ENCODE peak calls at places on chromosomes 11 and 22, in eight cellular contexts. One of them, this sample, is unnamed.
A peak's percentile ranks its signal among the peaks of the same experiment; 100 is the strongest.

GRCh38 chr11:107563702-107564101 is 1.8 kb downstream of the ALKBH8 start:
- DNase-seq in hepatocyte: peak; percentile 63
- DNase-seq in right atrium auricular region: no peak
- DNase-seq in PC-3: peak; percentile 82
- DNase-seq in upper lobe of right lung: no peak
- DNase-seq in cardiac muscle cell: peak; percentile 74
- DNase-seq in psoas muscle: no peak
- DNase-seq in breast epithelium: no peak
- DNase-seq in this sample: peak; percentile 47

GRCh38 chr11:32893947-32894827 is 1.6 kb downstream of the QSER1 start:
- DNase-seq in hepatocyte: peak; percentile 69
- DNase-seq in right atrium auricular region: peak; percentile 61
- DNase-seq in PC-3: peak; percentile 78
- DNase-seq in upper lobe of right lung: no peak
- DNase-seq in cardiac muscle cell: peak; percentile 88
- DNase-seq in psoas muscle: no peak
- DNase-seq in breast epithelium: peak; percentile 49
- DNase-seq in this sample: peak; percentile 94

GRCh38 chr11:134047586-134047999 is 21.3 kb upstream of the JAM3 start:
- DNase-seq in hepatocyte: no peak
- DNase-seq in right atrium auricular region: peak; percentile 95
- DNase-seq in PC-3: peak; percentile 70
- DNase-seq in upper lobe of right lung: peak; percentile 66
- DNase-seq in cardiac muscle cell: peak; percentile 91
- DNase-seq in psoas muscle: peak; percentile 89
- DNase-seq in breast epithelium: no peak
- DNase-seq in this sample: no peak

GRCh38 chr11:61685611-61685955 is 5.4 kb downstream of the DAGLA start:
- DNase-seq in hepatocyte: no peak
- DNase-seq in right atrium auricular region: no peak
- DNase-seq in PC-3: no peak
- DNase-seq in upper lobe of right lung: peak; percentile 77
- DNase-seq in cardiac muscle cell: no peak
- DNase-seq in psoas muscle: peak; percentile 38
- DNase-seq in breast epithelium: no peak
- DNase-seq in this sample: no peak

GRCh38 chr11:31810779-31811647 is at the start of gene PAX6:
- DNase-seq in hepatocyte: no peak
- DNase-seq in right atrium auricular region: peak; percentile 60
- DNase-seq in PC-3: peak; percentile 74
- DNase-seq in upper lobe of right lung: no peak
- DNase-seq in cardiac muscle cell: peak; percentile 32
- DNase-seq in psoas muscle: peak; percentile 50
- DNase-seq in breast epithelium: no peak
- DNase-seq in this sample: peak; percentile 22

GRCh38 chr11:78967811-78968210 is 393.1 kb upstream of the NARS2 start:
- DNase-seq in hepatocyte: no peak
- DNase-seq in right atrium auricular region: no peak
- DNase-seq in PC-3: no peak
- DNase-seq in upper lobe of right lung: no peak
- DNase-seq in cardiac muscle cell: no peak
- DNase-seq in psoas muscle: no peak
- DNase-seq in breast epithelium: no peak
- DNase-seq in this sample: no peak

GRCh38 chr22:23094695-23095466 is 24.6 kb downstream of the GNAZ start:
- DNase-seq in hepatocyte: no peak
- DNase-seq in right atrium auricular region: no peak
- DNase-seq in PC-3: no peak
- DNase-seq in upper lobe of right lung: no peak
- DNase-seq in cardiac muscle cell: no peak
- DNase-seq in psoas muscle: no peak
- DNase-seq in breast epithelium: no peak
- DNase-seq in this sample: no peak

GRCh38 chr11:128342511-128343133 is 244.7 kb downstream of the ETS1 start:
- DNase-seq in hepatocyte: peak; percentile 64
- DNase-seq in right atrium auricular region: peak; percentile 66
- DNase-seq in PC-3: peak; percentile 96
- DNase-seq in upper lobe of right lung: peak; percentile 70
- DNase-seq in cardiac muscle cell: peak; percentile 65
- DNase-seq in psoas muscle: peak; percentile 76
- DNase-seq in breast epithelium: no peak
- DNase-seq in this sample: peak; percentile 93

GRCh38 chr22:31160328-31160978 is 471 bp downstream of the RNF185 start:
- DNase-seq in hepatocyte: peak; percentile 43
- DNase-seq in right atrium auricular region: no peak
- DNase-seq in PC-3: no peak
- DNase-seq in upper lobe of right lung: no peak
- DNase-seq in cardiac muscle cell: peak; percentile 43
- DNase-seq in psoas muscle: no peak
- DNase-seq in breast epithelium: no peak
- DNase-seq in this sample: no peak

GRCh38 chr11:36361472-36361871 is 65.4 kb downstream of the PRR5L start:
- DNase-seq in hepatocyte: no peak
- DNase-seq in right atrium auricular region: no peak
- DNase-seq in PC-3: peak; percentile 23
- DNase-seq in upper lobe of right lung: no peak
- DNase-seq in cardiac muscle cell: no peak
- DNase-seq in psoas muscle: no peak
- DNase-seq in breast epithelium: no peak
- DNase-seq in this sample: peak; percentile 66

GRCh38 chr22:37552560-37553163 is 7.6 kb upstream of the CDC42EP1 start:
- DNase-seq in hepatocyte: peak; percentile 79
- DNase-seq in right atrium auricular region: no peak
- DNase-seq in PC-3: no peak
- DNase-seq in upper lobe of right lung: no peak
- DNase-seq in cardiac muscle cell: peak; percentile 80
- DNase-seq in psoas muscle: peak; percentile 66
- DNase-seq in breast epithelium: no peak
- DNase-seq in this sample: no peak

GRCh38 chr11:59779487-59779886 is 24.3 kb downstream of the STX3 start:
- DNase-seq in hepatocyte: no peak
- DNase-seq in right atrium auricular region: no peak
- DNase-seq in PC-3: no peak
- DNase-seq in upper lobe of right lung: no peak
- DNase-seq in cardiac muscle cell: no peak
- DNase-seq in psoas muscle: no peak
- DNase-seq in breast epithelium: no peak
- DNase-seq in this sample: peak; percentile 38

GRCh38 chr11:32200448-32200847 is 109.6 kb downstream of the RCN1 start:
- DNase-seq in hepatocyte: no peak
- DNase-seq in right atrium auricular region: no peak
- DNase-seq in PC-3: no peak
- DNase-seq in upper lobe of right lung: no peak
- DNase-seq in cardiac muscle cell: no peak
- DNase-seq in psoas muscle: no peak
- DNase-seq in breast epithelium: no peak
- DNase-seq in this sample: no peak

GRCh38 chr11:61195016-61195695 is 8.2 kb upstream of the PGA3 start:
- DNase-seq in hepatocyte: no peak
- DNase-seq in right atrium auricular region: no peak
- DNase-seq in PC-3: no peak
- DNase-seq in upper lobe of right lung: no peak
- DNase-seq in cardiac muscle cell: no peak
- DNase-seq in psoas muscle: no peak
- DNase-seq in breast epithelium: no peak
- DNase-seq in this sample: no peak

GRCh38 chr11:120127236-120127635 is 10.7 kb downstream of the TRIM29 start:
- DNase-seq in hepatocyte: no peak
- DNase-seq in right atrium auricular region: no peak
- DNase-seq in PC-3: no peak
- DNase-seq in upper lobe of right lung: peak; percentile 30
- DNase-seq in cardiac muscle cell: no peak
- DNase-seq in psoas muscle: peak; percentile 11
- DNase-seq in breast epithelium: no peak
- DNase-seq in this sample: no peak

GRCh38 chr22:48137640-48138039 is 1375.2 kb downstream of the TBC1D22A start:
- DNase-seq in hepatocyte: no peak
- DNase-seq in right atrium auricular region: no peak
- DNase-seq in PC-3: no peak
- DNase-seq in upper lobe of right lung: no peak
- DNase-seq in cardiac muscle cell: no peak
- DNase-seq in psoas muscle: no peak
- DNase-seq in breast epithelium: no peak
- DNase-seq in this sample: no peak

GRCh38 chr11:86625981-86626380 is 46.4 kb downstream of the ME3 start:
- DNase-seq in hepatocyte: no peak
- DNase-seq in right atrium auricular region: no peak
- DNase-seq in PC-3: no peak
- DNase-seq in upper lobe of right lung: no peak
- DNase-seq in cardiac muscle cell: peak; percentile 48
- DNase-seq in psoas muscle: no peak
- DNase-seq in breast epithelium: no peak
- DNase-seq in this sample: no peak

GRCh38 chr11:110123003-110123402 is 29.8 kb downstream of the ZC3H12C start:
- DNase-seq in hepatocyte: no peak
- DNase-seq in right atrium auricular region: no peak
- DNase-seq in PC-3: no peak
- DNase-seq in upper lobe of right lung: no peak
- DNase-seq in cardiac muscle cell: peak; percentile 84
- DNase-seq in psoas muscle: no peak
- DNase-seq in breast epithelium: no peak
- DNase-seq in this sample: no peak

GRCh38 chr11:58562375-58562800 is 13.3 kb downstream of the LPXN start:
- DNase-seq in hepatocyte: peak; percentile 24
- DNase-seq in right atrium auricular region: no peak
- DNase-seq in PC-3: no peak
- DNase-seq in upper lobe of right lung: no peak
- DNase-seq in cardiac muscle cell: no peak
- DNase-seq in psoas muscle: no peak
- DNase-seq in breast epithelium: no peak
- DNase-seq in this sample: no peak

GRCh38 chr11:119684361-119685072 is 44.5 kb downstream of the NECTIN1 start:
- DNase-seq in hepatocyte: peak; percentile 49
- DNase-seq in right atrium auricular region: no peak
- DNase-seq in PC-3: peak; percentile 95
- DNase-seq in upper lobe of right lung: no peak
- DNase-seq in cardiac muscle cell: peak; percentile 64
- DNase-seq in psoas muscle: no peak
- DNase-seq in breast epithelium: peak; percentile 79
- DNase-seq in this sample: peak; percentile 88

GRCh38 chr11:103699216-103699615 is 337.2 kb upstream of the DDI1 start:
- DNase-seq in hepatocyte: no peak
- DNase-seq in right atrium auricular region: no peak
- DNase-seq in PC-3: peak; percentile 11
- DNase-seq in upper lobe of right lung: no peak
- DNase-seq in cardiac muscle cell: peak; percentile 19
- DNase-seq in psoas muscle: no peak
- DNase-seq in breast epithelium: no peak
- DNase-seq in this sample: no peak

GRCh38 chr11:117621226-117621625 is 175.8 kb downstream of the DSCAML1 start:
- DNase-seq in hepatocyte: no peak
- DNase-seq in right atrium auricular region: no peak
- DNase-seq in PC-3: peak; percentile 56
- DNase-seq in upper lobe of right lung: no peak
- DNase-seq in cardiac muscle cell: peak; percentile 17
- DNase-seq in psoas muscle: no peak
- DNase-seq in breast epithelium: no peak
- DNase-seq in this sample: peak; percentile 15
- TF ChIP-seq CTCF in hepatocyte: peak; percentile 32
- TF ChIP-seq CTCF in right atrium auricular region: no peak
- TF ChIP-seq CTCF in PC-3: peak; percentile 83
- TF ChIP-seq CTCF in upper lobe of right lung: peak; percentile 35
- TF ChIP-seq CTCF in cardiac muscle cell: peak; percentile 53
- TF ChIP-seq CTCF in psoas muscle: peak; percentile 21
- TF ChIP-seq CTCF in breast epithelium: no peak
- TF ChIP-seq CTCF in this sample: peak; percentile 28

GRCh38 chr11:18548001-18548400 is 21.3 kb upstream of the TSG101 start:
- DNase-seq in hepatocyte: no peak
- DNase-seq in right atrium auricular region: no peak
- DNase-seq in PC-3: no peak
- DNase-seq in upper lobe of right lung: no peak
- DNase-seq in cardiac muscle cell: no peak
- DNase-seq in psoas muscle: no peak
- DNase-seq in breast epithelium: no peak
- DNase-seq in this sample: no peak
- H3K36me3 ChIP-seq in hepatocyte: no peaks in the 10 kb centered on the region
- H3K36me3 ChIP-seq in right atrium auricular region: peaks cover 32% of the 10 kb centered on the region
- H3K36me3 ChIP-seq in PC-3: peaks cover 5% of the 10 kb centered on the region
- H3K36me3 ChIP-seq in upper lobe of right lung: peaks cover 57% of the 10 kb centered on the region
- H3K36me3 ChIP-seq in cardiac muscle cell: peaks cover 16% of the 10 kb centered on the region
- H3K36me3 ChIP-seq in psoas muscle: no peaks in the 10 kb centered on the region
- H3K36me3 ChIP-seq in breast epithelium: no peaks in the 10 kb centered on the region
- H3K36me3 ChIP-seq in this sample: peaks cover 4% of the 10 kb centered on the region

GRCh38 chr22:46064966-46065666 is 85.2 kb upstream of the PPARA start:
- DNase-seq in hepatocyte: no peak
- DNase-seq in right atrium auricular region: no peak
- DNase-seq in PC-3: peak; percentile 35
- DNase-seq in upper lobe of right lung: peak; percentile 46
- DNase-seq in cardiac muscle cell: no peak
- DNase-seq in psoas muscle: peak; percentile 40
- DNase-seq in breast epithelium: peak; percentile 16
- DNase-seq in this sample: no peak
- H3K4me3 ChIP-seq in hepatocyte: no peak overlapping the region
- H3K4me3 ChIP-seq in right atrium auricular region: no peak overlapping the region
- H3K4me3 ChIP-seq in PC-3: peak overlapping the region; percentile 66
- H3K4me3 ChIP-seq in upper lobe of right lung: peak overlapping the region; percentile 34
- H3K4me3 ChIP-seq in cardiac muscle cell: no peak overlapping the region
- H3K4me3 ChIP-seq in psoas muscle: peak overlapping the region; percentile 88
- H3K4me3 ChIP-seq in breast epithelium: peak overlapping the region; percentile 62
- H3K4me3 ChIP-seq in this sample: no peak overlapping the region

GRCh38 chr11:69595805-69596665 is 44.9 kb upstream of the CCND1 start:
- DNase-seq in hepatocyte: no peak
- DNase-seq in right atrium auricular region: no peak
- DNase-seq in PC-3: no peak
- DNase-seq in upper lobe of right lung: no peak
- DNase-seq in cardiac muscle cell: no peak
- DNase-seq in psoas muscle: no peak
- DNase-seq in breast epithelium: no peak
- DNase-seq in this sample: no peak

GRCh38 chr11:69594481-69594880 is 46.5 kb upstream of the CCND1 start:
- DNase-seq in hepatocyte: no peak
- DNase-seq in right atrium auricular region: no peak
- DNase-seq in PC-3: no peak
- DNase-seq in upper lobe of right lung: no peak
- DNase-seq in cardiac muscle cell: no peak
- DNase-seq in psoas muscle: no peak
- DNase-seq in breast epithelium: no peak
- DNase-seq in this sample: no peak

GRCh38 chr11:69599502-69599901 is 41.5 kb upstream of the CCND1 start:
- DNase-seq in hepatocyte: no peak
- DNase-seq in right atrium auricular region: no peak
- DNase-seq in PC-3: no peak
- DNase-seq in upper lobe of right lung: no peak
- DNase-seq in cardiac muscle cell: no peak
- DNase-seq in psoas muscle: no peak
- DNase-seq in breast epithelium: no peak
- DNase-seq in this sample: peak; percentile 80

GRCh38 chr11:69601346-69601975 is 39.5 kb upstream of the CCND1 start:
- DNase-seq in hepatocyte: peak; percentile 46
- DNase-seq in right atrium auricular region: no peak
- DNase-seq in PC-3: no peak
- DNase-seq in upper lobe of right lung: no peak
- DNase-seq in cardiac muscle cell: no peak
- DNase-seq in psoas muscle: no peak
- DNase-seq in breast epithelium: no peak
- DNase-seq in this sample: no peak

DNA sequence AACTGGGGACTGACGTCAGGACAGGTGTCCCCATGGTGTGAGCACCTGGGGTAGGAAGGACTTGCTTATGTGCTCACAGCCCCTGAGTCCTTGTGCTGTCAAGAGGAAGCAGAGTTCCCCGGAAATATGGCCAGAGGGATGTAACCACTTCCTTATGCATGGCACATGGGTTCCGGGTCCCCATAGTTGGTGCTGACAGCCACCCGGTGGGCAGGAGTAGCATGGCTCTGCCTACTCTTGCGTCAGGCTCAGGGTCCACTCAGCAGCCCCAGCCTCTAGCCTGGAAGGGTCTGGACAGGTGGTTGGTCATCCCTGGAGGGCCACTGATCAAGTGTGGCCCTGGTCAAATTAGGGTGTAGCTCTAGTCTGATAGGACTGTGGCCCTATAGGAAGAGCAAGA is 42.8 kb upstream of the CCND1 start:
- DNase-seq in hepatocyte: no peak
- DNase-seq in right atrium auricular region: no peak
- DNase-seq in PC-3: peak; percentile 37
- DNase-seq in upper lobe of right lung: no peak
- DNase-seq in cardiac muscle cell: no peak
- DNase-seq in psoas muscle: no peak
- DNase-seq in breast epithelium: no peak
- DNase-seq in this sample: no peak
- TF ChIP-seq CTCF in hepatocyte: peak; percentile 5
- TF ChIP-seq CTCF in right atrium auricular region: no peak
- TF ChIP-seq CTCF in PC-3: peak; percentile 39
- TF ChIP-seq CTCF in upper lobe of right lung: peak; percentile 15
- TF ChIP-seq CTCF in cardiac muscle cell: peak; percentile 8
- TF ChIP-seq CTCF in psoas muscle: no peak
- TF ChIP-seq CTCF in breast epithelium: no peak
- TF ChIP-seq CTCF in this sample: no peak